ENCODE peak calls at places on chromosome 22, in ten cellular contexts. V, H, N, S, E, J, X, P, C and Q are unnamed samples.

GRCh38 chr22:36796629-36797175 is 20.1 kb downstream of the PVALB start:
- DNase-seq in V (no peak), E (no peak), S (no peak), X (no peak), J (no peak), H (no peak), N (no peak), P (no peak), C (no peak), Q (no peak)

GRCh38 chr22:19038728-19039447 is 83.3 kb downstream of the DGCR2 start:
- DNase-seq in P (no peak), X (no peak), S (peak; percentile 61), E (no peak), N (no peak), V (no peak), C (no peak), H (no peak), J (no peak), Q (no peak)

GRCh38 chr22:26656896-26657851 is at the start of gene MIAT:
- DNase-seq in E (peak; percentile 79), C (no peak), S (peak; percentile 67), V (no peak), J (no peak), X (no peak), P (no peak), N (peak; percentile 48), H (peak; percentile 24), Q (no peak)

GRCh38 chr22:41302016-41302767 is 867 bp downstream of the ZC3H7B start:
- DNase-seq in E (no peak), X (peak; percentile 14), V (no peak), P (no peak), C (no peak), J (no peak), S (peak; percentile 66), H (no peak), N (no peak), Q (no peak)

GRCh38 chr22:39316440-39317083 is 2.9 kb downstream of the RPL3 start:
- DNase-seq in N (peak; percentile 58), H (peak; percentile 95), V (peak; percentile 86), E (peak; percentile 84), J (peak; percentile 86), P (peak; percentile 84), X (peak; percentile 77), C (no peak), S (peak; percentile 76), Q (peak; percentile 83)

GRCh38 chr22:43990044-43990443 is 34.1 kb upstream of the PARVB start:
- DNase-seq in E (no peak), X (no peak), P (no peak), H (no peak), C (no peak), N (no peak), S (peak; percentile 35), J (no peak), V (no peak), Q (no peak)

GRCh38 chr22:44550666-44551491 is 52.8 kb upstream of the RTL6 start:
- DNase-seq in S (peak; percentile 74), H (peak; percentile 98), P (peak; percentile 39), X (no peak), J (peak; percentile 16), E (no peak), V (peak; percentile 76), C (no peak), N (no peak), Q (peak; percentile 24)

GRCh38 chr22:37198290-37199102 is 10.4 kb upstream of the C1QTNF6 start:
- DNase-seq in P (peak; percentile 86), C (no peak), H (peak; percentile 58), V (peak; percentile 81), N (peak; percentile 82), J (peak; percentile 88), X (peak; percentile 85), S (peak; percentile 94), E (peak; percentile 81), Q (peak; percentile 58)

GRCh38 chr22:38298312-38299000 is 18.8 kb downstream of the CSNK1E start:
- DNase-seq in E (no peak), X (no peak), V (peak; percentile 99), C (no peak), J (no peak), H (peak; percentile 88), P (no peak), S (no peak), N (no peak), Q (peak; percentile 99)
- H3K27ac ChIP-seq in E (no peak overlapping the region), X (no peak overlapping the region), V (peak overlapping the region; percentile 99), C (no peak overlapping the region), J (no peak overlapping the region), H (no peak overlapping the region), P (no peak overlapping the region), S (no peak overlapping the region), N (no peak overlapping the region), Q (peak overlapping the region; percentile 84)

GRCh38 chr22:46390652-46391301 is 55.3 kb downstream of the TRMU start:
- DNase-seq in N (no peak), H (peak; percentile 65), X (peak; percentile 66), C (no peak), V (peak; percentile 63), S (no peak), P (peak; percentile 81), J (no peak), E (no peak), Q (peak; percentile 50)
- TF ChIP-seq CTCF in N (no peak), H (peak; percentile 59), X (no peak), C (peak; percentile 30), V (peak; percentile 58), S (peak; percentile 34), P (peak; percentile 85), J (no peak), E (no peak), Q (peak; percentile 60)

DNA sequence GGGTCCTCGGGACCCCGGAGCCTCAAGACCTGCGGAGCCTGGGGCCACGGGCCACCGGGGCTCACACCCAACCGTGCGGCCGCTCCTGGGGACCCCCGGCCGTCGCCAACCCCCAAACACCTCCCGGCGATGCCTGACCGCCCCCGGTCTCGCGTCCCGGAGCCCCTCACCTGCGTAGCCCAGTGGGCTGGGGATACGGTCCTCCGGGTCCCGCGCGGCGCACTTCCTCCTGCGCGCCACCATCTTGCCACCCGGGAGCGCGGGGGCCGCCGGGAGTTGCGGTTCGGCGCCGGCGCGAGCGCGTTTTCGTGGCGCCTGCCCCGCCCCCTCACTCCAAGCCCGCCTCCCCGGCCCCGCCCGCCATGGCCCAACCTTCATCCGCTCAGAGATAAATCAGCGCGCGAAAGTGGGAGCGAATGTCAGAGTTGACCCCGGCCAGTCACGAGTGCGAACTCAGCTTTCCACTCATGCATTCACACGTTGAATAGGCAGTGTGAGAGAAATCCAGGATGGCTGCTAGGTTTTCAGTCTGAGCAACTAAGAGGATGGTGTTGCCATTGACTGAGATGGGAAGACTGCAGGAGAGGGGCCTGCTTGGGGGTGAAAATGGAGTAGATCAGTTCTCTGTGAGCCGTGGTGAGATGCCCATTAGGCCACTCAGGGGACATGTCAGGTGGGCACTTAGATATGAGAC is at the start of gene RRP7A:
- DNase-seq in J (peak; percentile 76), S (peak; percentile 90), P (peak; percentile 74), X (peak; percentile 89), C (peak; percentile 93), V (peak; percentile 67), N (peak; percentile 76), H (peak; percentile 54), E (peak; percentile 85), Q (peak; percentile 55)
- H3K4me1 ChIP-seq in J (peaks cover 5% of the 10 kb centered on the region), S (peaks cover 4% of the 10 kb centered on the region), P (no peaks in the 10 kb centered on the region), X (no peaks in the 10 kb centered on the region), C (peaks cover 12% of the 10 kb centered on the region), V (peaks cover 4% of the 10 kb centered on the region), N (peaks cover 16% of the 10 kb centered on the region), H (peaks cover 3% of the 10 kb centered on the region), E (peaks cover 3% of the 10 kb centered on the region), Q (peaks cover 3% of the 10 kb centered on the region)

GRCh38 chr22:23282986-23283385 is 102.7 kb downstream of the BCR start:
- DNase-seq in P (no peak), J (no peak), N (no peak), C (no peak), V (no peak), X (no peak), S (no peak), E (no peak), H (no peak), Q (no peak)

GRCh38 chr22:23285734-23286133 is 105.4 kb downstream of the BCR start:
- DNase-seq in X (no peak), V (no peak), N (no peak), H (peak; percentile 59), J (no peak), P (no peak), S (no peak), C (no peak), E (no peak), Q (no peak)

GRCh38 chr22:23283591-23284503 is 103.5 kb downstream of the BCR start:
- DNase-seq in X (no peak), H (no peak), S (no peak), P (no peak), J (no peak), E (no peak), N (no peak), V (no peak), C (no peak), Q (no peak)

GRCh38 chr22:23285236-23285635 is 104.9 kb downstream of the BCR start:
- DNase-seq in H (no peak), N (no peak), J (no peak), C (no peak), S (no peak), V (no peak), E (no peak), P (no peak), X (no peak), Q (no peak)

DNA sequence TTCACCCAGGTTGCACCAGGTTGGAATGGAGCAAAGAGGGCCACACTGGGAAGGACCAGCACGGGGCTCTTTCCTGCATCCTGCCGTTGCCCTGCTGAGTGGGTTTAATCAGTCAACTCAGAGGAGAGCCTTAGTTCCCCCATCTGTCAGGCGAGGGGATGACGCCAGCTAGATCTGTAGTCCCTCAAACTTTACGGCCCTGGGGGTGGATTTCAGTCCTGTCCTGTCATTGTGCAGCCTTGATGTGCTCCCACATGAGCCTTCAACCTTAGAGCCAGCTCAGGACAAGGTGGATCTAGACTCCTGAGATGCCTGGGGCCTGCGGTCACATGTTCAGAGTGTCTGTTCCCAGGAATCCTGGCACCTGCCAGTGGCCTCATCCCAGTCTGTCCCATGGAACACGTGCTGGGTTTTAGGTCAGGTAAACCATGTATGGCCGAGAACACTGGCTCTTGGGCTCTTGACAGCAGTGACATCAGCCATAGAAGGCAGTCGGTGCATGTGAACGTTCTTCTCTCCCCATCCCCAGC is 104.3 kb downstream of the BCR start:
- DNase-seq in N (no peak), P (no peak), E (no peak), J (no peak), X (no peak), V (no peak), H (no peak), S (no peak), C (no peak), Q (no peak)
- H3K27ac ChIP-seq in N (no peak overlapping the region), P (no peak overlapping the region), E (no peak overlapping the region), J (no peak overlapping the region), X (no peak overlapping the region), V (no peak overlapping the region), H (no peak overlapping the region), S (no peak overlapping the region), C (peak overlapping the region; percentile 88), Q (no peak overlapping the region)

DNA sequence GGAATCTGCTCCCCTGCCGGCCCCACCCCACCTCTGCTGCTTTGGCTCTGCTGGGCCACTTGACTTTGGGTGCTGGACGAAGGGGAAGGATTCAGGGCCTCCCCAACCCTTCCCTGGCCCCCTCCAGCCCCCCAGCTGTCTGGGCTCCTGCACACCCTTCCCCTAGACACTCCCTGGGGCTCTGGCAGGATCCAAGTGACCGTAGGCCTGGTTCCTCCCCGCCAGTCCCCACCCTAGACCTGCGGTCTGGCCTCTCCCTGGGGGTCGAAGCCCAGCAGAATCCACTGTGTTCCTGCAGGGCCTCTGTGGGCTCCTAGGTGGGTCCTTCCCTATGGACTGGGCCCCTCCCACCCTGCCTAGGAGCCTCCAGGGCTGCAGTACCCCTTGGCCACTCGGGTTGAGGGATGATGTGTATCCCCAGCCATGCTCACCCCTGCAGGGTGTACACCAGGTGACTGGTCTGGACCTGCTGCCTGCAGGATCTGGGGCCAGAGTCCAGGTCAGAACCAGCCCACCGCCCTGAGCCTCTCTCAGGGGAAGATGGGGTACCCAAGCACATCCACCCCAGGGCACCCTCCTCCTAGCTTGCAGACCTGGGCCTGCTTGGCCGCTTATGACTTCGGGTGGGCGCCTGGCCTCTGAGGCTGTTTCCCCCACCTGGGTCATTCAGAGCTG is 5.6 kb downstream of the PIM3 start:
- DNase-seq in S (peak; percentile 68), V (no peak), N (no peak), H (no peak), P (no peak), J (no peak), X (peak; percentile 16), E (peak; percentile 1), C (no peak), Q (no peak)
- TF ChIP-seq CTCF in S (no peak), V (no peak), N (no peak), H (no peak), P (no peak), J (no peak), X (no peak), E (no peak), C (no peak), Q (no peak)